ENCODE peak calls at places on chromosomes 12 and 14, in five cellular contexts. U, C, X, L and F are unnamed samples.

GRCh38 chr12:49873361-49873934 is 30.3 kb downstream of the FAIM2 start:
- DNase-seq in U (no peak), C (peak), X (peak), L (no peak), F (no peak)

GRCh38 chr14:103223818-103224352 is 100.6 kb downstream of the TNFAIP2 start:
- DNase-seq in U (no peak), C (no peak), X (no peak), L (no peak), F (no peak)

GRCh38 chr14:96187216-96188050 is 17.2 kb upstream of the BDKRB2 start:
- DNase-seq in U (no peak), C (peak), X (no peak), L (no peak), F (no peak)

GRCh38 chr12:104220931-104221330 is 5.4 kb downstream of the TXNRD1 start:
- DNase-seq in U (no peak), C (no peak), X (no peak), L (no peak), F (no peak)

GRCh38 chr12:128724468-128725046 is 99.2 kb downstream of the SLC15A4 start:
- DNase-seq in U (no peak), C (no peak), X (no peak), L (no peak), F (no peak)

GRCh38 chr12:104888892-104889291 is 69.2 kb downstream of the SLC41A2 start:
- DNase-seq in U (no peak), C (no peak), X (no peak), L (no peak), F (no peak)

GRCh38 chr14:67620217-67620789 is 583 bp downstream of the ARG2 start:
- DNase-seq in U (peak), C (peak), X (peak), L (peak), F (peak)

GRCh38 chr14:88163731-88164255 is 158.9 kb downstream of the GPR65 start:
- DNase-seq in U (no peak), C (no peak), X (no peak), L (no peak), F (no peak)

GRCh38 chr12:107884769-107885694 is 110.5 kb downstream of the ASCL4 start:
- DNase-seq in U (peak), C (peak), X (peak), L (peak), F (peak)

GRCh38 chr12:49962861-49963765 is 1.4 kb downstream of the AQP5 start:
- DNase-seq in U (no peak), C (no peak), X (no peak), L (no peak), F (no peak)

GRCh38 chr12:53334822-53335221 is 1.3 kb downstream of the SP7 start:
- DNase-seq in U (no peak), C (no peak), X (no peak), L (no peak), F (no peak)

GRCh38 chr12:53338916-53339315 is 2.8 kb upstream of the SP7 start:
- DNase-seq in U (no peak), C (no peak), X (no peak), L (no peak), F (no peak)

GRCh38 chr12:53340398-53340797 is 4.2 kb upstream of the SP7 start:
- DNase-seq in U (no peak), C (no peak), X (no peak), L (no peak), F (no peak)

GRCh38 chr12:53336137-53336785 is at the start of gene SP7:
- DNase-seq in U (no peak), C (no peak), X (no peak), L (no peak), F (no peak)

GRCh38 chr12:53337998-53338397 is 1.8 kb upstream of the SP7 start:
- DNase-seq in U (no peak), C (no peak), X (no peak), L (no peak), F (no peak)
- H3K18ac ChIP-seq in U (no peak), C (no peak), X (no peak), L (no peak), F (no peak)

GRCh38 chr12:120228291-120229070 is 27.6 kb upstream of the RPLP0 start:
- DNase-seq in U (peak), C (peak), X (peak), L (peak), F (peak)
- H3K4ac ChIP-seq in U (peak), C (peak), X (no peak), L (peak), F (peak)

GRCh38 chr14:69715725-69716482 is 51.0 kb upstream of the SRSF5 start:
- DNase-seq in U (no peak), C (peak), X (no peak), L (no peak), F (peak)
- H2AK5ac ChIP-seq in U (peak), C (peak), X (no peak), L (no peak), F (no peak)

DNA sequence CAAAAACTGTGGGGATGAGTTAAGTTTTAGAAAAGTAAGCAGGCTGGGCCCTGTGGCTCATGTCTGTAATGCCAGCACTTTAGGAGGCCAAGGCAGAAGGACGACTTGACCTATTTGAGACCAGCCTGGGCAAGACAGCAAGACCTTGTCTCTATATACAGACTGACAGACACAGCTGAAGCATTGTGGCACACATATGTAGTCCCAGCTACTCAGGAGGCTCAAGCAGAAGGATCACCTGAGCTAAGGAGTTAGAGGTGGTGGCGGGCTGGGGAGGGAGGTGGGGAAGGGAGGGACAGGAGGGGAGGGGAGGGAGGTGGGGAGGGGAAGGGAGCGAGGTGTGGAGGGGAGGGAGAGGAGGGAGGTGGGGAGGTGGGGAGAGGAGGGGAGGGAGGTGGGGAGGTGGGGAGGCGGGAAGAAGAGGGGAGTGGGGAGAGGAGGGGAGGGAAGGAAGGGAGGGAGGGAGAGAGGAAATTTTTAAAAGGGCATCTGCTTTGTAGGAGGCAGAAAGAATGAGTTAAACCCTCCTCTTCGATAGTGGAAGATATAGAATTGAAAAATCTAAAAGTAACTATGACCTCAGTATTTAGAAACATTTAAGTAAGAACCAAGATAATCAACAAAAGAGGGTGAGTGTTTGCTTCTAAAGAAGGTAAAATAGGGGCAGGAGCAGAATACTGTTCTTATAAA is 30.9 kb downstream of the MED13L start:
- DNase-seq in U (no peak), C (no peak), X (peak), L (peak), F (no peak)
- H3K18ac ChIP-seq in U (no peak), C (no peak), X (no peak), L (no peak), F (no peak)

DNA sequence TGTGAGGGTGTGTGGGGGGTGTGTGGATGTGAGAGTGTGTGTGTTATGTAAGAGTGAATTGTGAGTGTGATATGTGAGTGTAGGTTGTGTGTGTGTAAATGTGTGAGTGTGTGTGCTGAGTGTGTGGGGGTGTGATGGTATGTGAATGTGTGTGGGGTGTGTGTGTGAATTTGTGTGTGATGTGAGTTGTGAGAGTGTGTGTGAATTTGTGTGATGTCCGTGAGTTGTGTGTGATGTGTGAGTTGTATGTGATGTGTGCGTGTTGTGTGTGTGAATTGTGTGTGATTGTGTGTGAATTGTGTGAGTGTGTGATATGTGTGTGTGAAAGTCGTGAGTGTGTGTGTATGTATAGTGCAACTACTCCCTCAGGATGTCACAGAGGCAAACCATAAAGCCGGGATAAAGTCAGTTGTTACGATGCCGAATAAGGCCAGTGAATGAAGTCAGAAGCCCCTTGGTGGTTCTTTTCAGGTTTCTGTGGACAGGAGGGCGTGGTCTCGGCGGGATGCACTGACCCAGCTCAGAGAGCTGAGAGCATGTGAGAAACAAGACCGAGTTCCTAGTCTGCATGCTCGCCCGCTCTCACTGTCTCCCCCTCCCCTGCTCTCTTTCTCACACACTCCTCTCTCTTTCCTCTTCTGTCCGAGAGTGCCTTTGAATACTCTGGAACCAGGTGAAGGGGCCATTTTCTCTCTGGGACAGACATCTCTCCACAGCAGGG is 71.8 kb upstream of the MAX start:
- DNase-seq in U (no peak), C (no peak), X (peak), L (peak), F (no peak)
- H3K4ac ChIP-seq in U (no peak), C (no peak), X (no peak), L (no peak), F (no peak)

GRCh38 chr12:99122496-99122895 is 477.4 kb downstream of the APAF1 start:
- DNase-seq in U (no peak), C (no peak), X (no peak), L (no peak), F (no peak)
- H2AK5ac ChIP-seq in U (no peak), C (no peak), X (no peak), L (no peak), F (no peak)